ENCODE peak calls at places on chromosome 10, in six cellular contexts. K is neuronal stem cell, E is IMR-90, H is H1, F is mesenchymal stem cell, L is H9. D is an unnamed sample.

GRCh38 chr10:132685121-132685891 is 100.6 kb downstream of the NKX6-2 start:
- DNase-seq in K (no peak), E (peak), H (no peak), F (peak), L (peak), D (no peak)

GRCh38 chr10:78852856-78853255 is 215.9 kb upstream of the ZMIZ1 start:
- DNase-seq in K (no peak), E (peak), H (no peak), F (no peak), L (peak), D (peak)

GRCh38 chr10:110608087-110608486 is 36.0 kb upstream of the RBM20 start:
- DNase-seq in K (no peak), E (no peak), H (no peak), F (no peak), L (no peak), D (no peak)

GRCh38 chr10:102608487-102608886 is 35.8 kb upstream of the TRIM8 start:
- DNase-seq in K (no peak), E (no peak), H (no peak), F (no peak), L (no peak), D (no peak)

GRCh38 chr10:88428442-88428841 is 154.7 kb downstream of the RNLS start:
- DNase-seq in K (no peak), E (no peak), H (no peak), F (peak), L (no peak), D (peak)

GRCh38 chr10:84329094-84329611 is 764 bp downstream of the CCSER2 start:
- DNase-seq in K (peak), E (peak), H (no peak), F (peak), L (peak), D (peak)

GRCh38 chr10:79093658-79094411 is 25.1 kb downstream of the ZMIZ1 start:
- DNase-seq in K (no peak), E (peak), H (no peak), F (peak), L (no peak), D (peak)

GRCh38 chr10:91709394-91709798 is 76.5 kb upstream of the PPP1R3C start:
- DNase-seq in K (no peak), E (peak), H (no peak), F (peak), L (no peak), D (no peak)

GRCh38 chr10:13001887-13002212 is 337 bp upstream of the CCDC3 start:
- DNase-seq in K (no peak), E (no peak), H (no peak), F (peak), L (no peak), D (no peak)

GRCh38 chr10:42932735-42933453 is 144.0 kb upstream of the RET start:
- DNase-seq in K (peak), E (no peak), H (peak), F (no peak), L (peak), D (peak)

GRCh38 chr10:38094923-38095574 is 912 bp downstream of the ZNF37A start:
- DNase-seq in K (no peak), E (no peak), H (no peak), F (no peak), L (no peak), D (no peak)

GRCh38 chr10:118985576-118985975 is 43.9 kb upstream of the NANOS1 start:
- DNase-seq in K (no peak), E (no peak), H (no peak), F (no peak), L (no peak), D (no peak)

GRCh38 chr10:51014680-51015425 is 59.4 kb upstream of the PRKG1 start:
- DNase-seq in K (no peak), E (peak), H (no peak), F (peak), L (no peak), D (no peak)

GRCh38 chr10:71729023-71729649 is 9.6 kb upstream of the C10orf105 start:
- DNase-seq in K (no peak), E (no peak), H (no peak), F (no peak), L (no peak), D (no peak)

GRCh38 chr10:132906836-132907235 is 35.5 kb downstream of the CFAP46 start:
- DNase-seq in K (no peak), E (no peak), H (no peak), F (no peak), L (no peak), D (no peak)

GRCh38 chr10:114751856-114752255 is 69.7 kb upstream of the FHIP2A start:
- DNase-seq in K (no peak), E (peak), H (no peak), F (no peak), L (no peak), D (no peak)

GRCh38 chr10:27345455-27345909 is 104.9 kb upstream of the ACBD5 start:
- DNase-seq in K (no peak), E (no peak), H (no peak), F (no peak), L (no peak), D (no peak)

GRCh38 chr10:21464134-21464533 is 61.3 kb downstream of the SKIDA1 start:
- DNase-seq in K (no peak), E (no peak), H (no peak), F (peak), L (no peak), D (peak)

GRCh38 chr10:63103971-63104409 is 29.1 kb upstream of the NRBF2 start:
- DNase-seq in K (peak), E (no peak), H (peak), F (no peak), L (peak), D (peak)

GRCh38 chr10:59678884-59679301 is 30.8 kb downstream of the SLC16A9 start:
- DNase-seq in K (no peak), E (no peak), H (no peak), F (no peak), L (no peak), D (peak)

GRCh38 chr10:55630491-55631056 is 730.5 kb downstream of the ZWINT start:
- DNase-seq in K (peak), E (no peak), H (no peak), F (peak), L (peak), D (peak)

GRCh38 chr10:69576334-69577011 is 3.3 kb upstream of the NEUROG3 start:
- DNase-seq in K (no peak), E (no peak), H (no peak), F (peak), L (peak), D (no peak)

GRCh38 chr10:15237351-15237750 is 68.9 kb upstream of the NMT2 start:
- DNase-seq in K (no peak), E (peak), H (no peak), F (peak), L (no peak), D (peak)

GRCh38 chr10:81949283-81949682 is 74.3 kb downstream of the NRG3 start:
- DNase-seq in K (no peak), E (no peak), H (no peak), F (no peak), L (no peak), D (peak)

GRCh38 chr10:17348111-17349008 is 106.0 kb downstream of the ST8SIA6 start:
- DNase-seq in K (no peak), E (peak), H (no peak), F (no peak), L (no peak), D (no peak)

GRCh38 chr10:119139464-119140067 is 25.9 kb downstream of the SFXN4 start:
- DNase-seq in K (peak), E (peak), H (peak), F (peak), L (peak), D (peak)

GRCh38 chr10:25849971-25850370 is 84.1 kb upstream of the MYO3A start:
- DNase-seq in K (no peak), E (no peak), H (no peak), F (no peak), L (no peak), D (peak)

GRCh38 chr10:116718058-116718457 is 24.3 kb downstream of the HSPA12A start:
- DNase-seq in K (no peak), E (no peak), H (no peak), F (no peak), L (no peak), D (no peak)

GRCh38 chr10:17144757-17145156 is 15.1 kb upstream of the CUBN start:
- DNase-seq in K (no peak), E (peak), H (no peak), F (no peak), L (no peak), D (no peak)

GRCh38 chr10:109966961-109967738 is 40.6 kb upstream of the ADD3 start:
- DNase-seq in K (no peak), E (peak), H (no peak), F (peak), L (no peak), D (peak)

GRCh38 chr10:32955299-32955772 is 2.7 kb downstream of the ITGB1 start:
- DNase-seq in K (no peak), E (no peak), H (no peak), F (no peak), L (no peak), D (no peak)
- H3K9ac ChIP-seq in K (no peak), E (peak), H (no peak), F (peak), L (no peak), D (peak)

GRCh38 chr10:53022663-53023088 is 250.1 kb upstream of the MBL2 start:
- DNase-seq in K (no peak), E (no peak), H (peak), F (no peak), L (peak), D (peak)
- H2BK15ac ChIP-seq in K (no peak), E (no peak), H (peak), F (no peak), L (no peak), D (peak)

DNA sequence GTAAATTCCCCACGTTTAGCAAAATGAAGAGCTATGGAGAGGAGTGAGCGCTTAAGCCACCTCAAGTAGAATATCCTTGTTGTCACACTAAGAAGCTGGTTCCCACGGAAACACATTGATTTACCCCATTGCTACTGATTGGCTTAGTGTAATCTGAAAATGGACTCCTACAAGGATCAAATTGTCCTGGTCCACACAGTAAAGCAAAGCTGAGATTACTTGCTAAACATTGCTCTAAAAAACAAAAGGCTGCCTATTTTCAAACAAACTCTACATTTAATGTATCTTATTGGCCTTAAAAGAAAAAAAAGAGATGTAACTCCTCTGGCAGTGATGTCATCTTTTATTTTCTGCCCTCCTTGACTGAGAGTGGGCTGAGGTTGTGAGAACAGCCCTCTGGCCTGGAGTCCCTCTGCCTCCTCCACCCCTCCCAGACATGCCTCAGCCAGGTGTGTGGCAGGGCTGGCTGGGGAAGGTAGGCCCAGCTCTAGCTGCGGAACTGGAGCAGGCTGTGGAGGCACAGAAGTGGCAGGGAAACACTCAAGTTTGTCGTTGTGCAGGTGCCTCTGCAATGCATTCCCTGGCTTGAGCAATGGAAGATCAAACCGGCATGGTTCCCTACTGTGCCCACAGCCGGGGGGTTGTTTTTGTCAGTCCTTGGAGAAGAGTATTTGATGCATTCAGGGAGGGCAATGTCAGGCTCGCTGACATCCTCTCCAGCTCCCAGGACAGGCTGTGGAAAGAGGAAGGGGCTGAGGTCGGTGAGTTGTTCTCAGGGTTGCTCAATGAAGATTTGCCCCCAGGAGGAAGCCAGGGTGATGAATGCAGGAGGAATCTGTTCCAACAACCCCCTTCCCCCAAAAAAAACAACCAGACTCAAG is 9.1 kb downstream of the KLF6 start:
- DNase-seq in K (no peak), E (peak), H (no peak), F (peak), L (peak), D (peak)
- H2AK5ac ChIP-seq in K (peak), E (peak), H (no peak), F (peak), L (no peak), D (no peak)

GRCh38 chr10:61847640-61848039 is 53.9 kb upstream of the ARID5B start:
- DNase-seq in K (no peak), E (peak), H (no peak), F (no peak), L (no peak), D (no peak)

GRCh38 chr10:61845950-61846268 is 55.6 kb upstream of the ARID5B start:
- DNase-seq in K (no peak), E (no peak), H (no peak), F (no peak), L (no peak), D (no peak)

GRCh38 chr10:61845196-61845949 is 56.1 kb upstream of the ARID5B start:
- DNase-seq in K (no peak), E (no peak), H (no peak), F (no peak), L (no peak), D (peak)

GRCh38 chr10:61846370-61847031 is 55.0 kb upstream of the ARID5B start:
- DNase-seq in K (no peak), E (no peak), H (no peak), F (no peak), L (no peak), D (no peak)

GRCh38 chr10:61847087-61847486 is 54.4 kb upstream of the ARID5B start:
- DNase-seq in K (no peak), E (no peak), H (no peak), F (no peak), L (no peak), D (no peak)
- H3K9ac ChIP-seq in K (no peak), E (no peak), H (no peak), F (no peak), L (no peak), D (no peak)

GRCh38 chr10:121594076-121594475 is 4.2 kb downstream of the FGFR2 start:
- DNase-seq in K (no peak), E (no peak), H (no peak), F (no peak), L (no peak), D (no peak)

GRCh38 chr10:121595806-121596667 is 2.2 kb downstream of the FGFR2 start:
- DNase-seq in K (peak), E (no peak), H (no peak), F (no peak), L (peak), D (peak)

GRCh38 chr10:121596668-121597503 is 1.4 kb downstream of the FGFR2 start:
- DNase-seq in K (peak), E (no peak), H (peak), F (peak), L (peak), D (peak)

GRCh38 chr10:121594623-121595320 is 3.5 kb downstream of the FGFR2 start:
- DNase-seq in K (no peak), E (no peak), H (no peak), F (no peak), L (no peak), D (no peak)

DNA sequence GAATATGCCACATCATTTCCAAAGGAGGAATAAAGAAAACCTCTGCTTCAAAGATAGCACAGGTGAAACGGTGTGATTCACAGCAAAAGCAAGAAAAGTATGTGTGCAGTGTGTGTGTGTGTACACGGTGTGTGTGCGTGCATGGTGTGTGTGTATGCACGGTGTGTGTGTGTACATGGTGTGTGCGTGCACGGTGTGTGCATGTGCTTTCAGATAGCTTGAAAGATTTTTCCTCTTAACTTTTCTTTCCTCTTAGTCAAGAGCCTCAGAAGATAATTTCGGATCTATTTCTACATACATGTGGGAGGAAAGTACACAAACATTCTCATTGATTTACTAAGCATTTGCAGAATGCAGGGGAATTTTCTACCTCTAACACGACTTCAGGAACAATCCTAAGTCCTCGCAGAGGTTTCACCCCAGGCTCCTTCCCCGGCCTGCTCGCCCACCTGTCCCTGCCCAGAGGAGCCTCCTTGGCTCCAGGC is 2.9 kb downstream of the FGFR2 start:
- DNase-seq in K (no peak), E (no peak), H (no peak), F (no peak), L (no peak), D (no peak)
- H2BK15ac ChIP-seq in K (no peak), E (no peak), H (peak), F (no peak), L (no peak), D (no peak)

DNA sequence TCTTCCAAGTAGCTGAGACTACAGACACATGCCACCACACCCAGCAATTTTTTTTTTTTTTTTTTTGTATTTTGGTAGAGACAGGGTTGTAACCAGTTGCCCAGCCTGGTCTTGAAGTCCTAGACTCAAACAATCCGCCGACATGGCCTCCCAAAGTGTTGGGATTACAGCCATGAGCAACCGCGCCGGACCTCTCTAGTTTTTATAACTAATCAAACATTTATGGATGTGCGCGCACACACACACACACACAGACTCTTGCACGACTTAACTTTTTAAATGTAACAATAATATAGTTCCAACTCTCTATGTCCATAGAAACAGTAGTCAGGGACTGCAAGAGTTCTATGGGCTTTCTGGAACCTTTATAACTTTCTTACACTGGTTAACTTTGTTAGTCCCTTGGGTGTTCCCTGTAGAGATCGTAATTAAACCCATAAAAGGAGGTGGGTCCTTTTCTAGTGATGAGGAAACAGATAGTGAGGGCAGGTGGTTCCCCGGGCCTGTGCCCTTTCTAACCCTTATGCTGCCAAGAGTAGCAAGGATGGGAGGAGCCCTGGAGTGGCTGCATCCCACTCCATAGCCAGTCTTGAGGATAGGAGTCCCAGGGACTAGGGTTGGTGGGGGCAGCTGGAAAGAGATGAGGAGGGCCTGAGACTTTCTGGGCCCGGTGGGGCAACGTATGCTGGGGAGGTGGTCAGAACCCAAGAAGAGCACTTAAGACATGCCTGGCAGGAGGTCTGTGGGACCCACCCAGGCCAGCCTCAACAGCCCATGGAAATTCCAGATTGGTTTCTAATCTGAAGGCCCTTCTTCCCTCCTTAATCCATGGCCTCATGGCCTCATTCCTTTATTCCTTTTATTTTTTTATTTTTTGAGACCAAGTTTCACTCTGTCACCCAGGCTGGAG is 8.6 kb downstream of the MARVELD1 start:
- DNase-seq in K (no peak), E (no peak), H (no peak), F (no peak), L (no peak), D (no peak)
- H2AK5ac ChIP-seq in K (no peak), E (no peak), H (no peak), F (no peak), L (no peak), D (no peak)